ENCODE peak calls at places on chromosomes 1 and 21, in five cellular contexts. One of them, this sample, is unnamed.

GRCh38 chr1:227883641-227884301 is 64.0 kb downstream of the WNT9A start:
- DNase-seq in amygdala: no peak
- DNase-seq in sciatic nerve: no peak
- DNase-seq in EL: no peak
- DNase-seq in CD4-positive, alpha-beta T cell: no peak
- DNase-seq in this sample: no peak

GRCh38 chr1:206772228-206773002 is at the start of gene IL10:
- DNase-seq in CD4-positive, alpha-beta T cell: no peak
- DNase-seq in sciatic nerve: no peak
- DNase-seq in amygdala: no peak
- DNase-seq in EL: no peak
- DNase-seq in this sample: no peak

GRCh38 chr1:110393691-110394564 is 3.1 kb upstream of the SLC16A4 start:
- DNase-seq in EL: peak; percentile 83
- DNase-seq in amygdala: no peak
- DNase-seq in sciatic nerve: no peak
- DNase-seq in CD4-positive, alpha-beta T cell: no peak
- DNase-seq in this sample: no peak

GRCh38 chr21:32819702-32820101 is 48.1 kb upstream of the PAXBP1 start:
- DNase-seq in CD4-positive, alpha-beta T cell: no peak
- DNase-seq in sciatic nerve: no peak
- DNase-seq in amygdala: no peak
- DNase-seq in EL: peak; percentile 65
- DNase-seq in this sample: no peak

GRCh38 chr1:229694053-229694693 is 68.1 kb downstream of the URB2 start:
- DNase-seq in sciatic nerve: peak; percentile 77
- DNase-seq in amygdala: peak; percentile 5
- DNase-seq in CD4-positive, alpha-beta T cell: no peak
- DNase-seq in EL: peak; percentile 67
- DNase-seq in this sample: no peak

GRCh38 chr21:33817663-33818433 is 97.8 kb downstream of the ATP5PO start:
- DNase-seq in amygdala: no peak
- DNase-seq in EL: peak; percentile 28
- DNase-seq in sciatic nerve: peak; percentile 42
- DNase-seq in CD4-positive, alpha-beta T cell: no peak
- DNase-seq in this sample: no peak

GRCh38 chr1:193434319-193434718 is 247.9 kb upstream of the B3GALT2 start:
- DNase-seq in CD4-positive, alpha-beta T cell: no peak
- DNase-seq in EL: peak; percentile 45
- DNase-seq in amygdala: no peak
- DNase-seq in sciatic nerve: no peak
- DNase-seq in this sample: no peak

GRCh38 chr21:32597205-32597604 is 11.9 kb upstream of the TCP10L start:
- DNase-seq in CD4-positive, alpha-beta T cell: no peak
- DNase-seq in amygdala: no peak
- DNase-seq in sciatic nerve: no peak
- DNase-seq in EL: peak; percentile 90
- DNase-seq in this sample: no peak

GRCh38 chr1:230073371-230074035 is 6.5 kb downstream of the GALNT2 start:
- DNase-seq in CD4-positive, alpha-beta T cell: no peak
- DNase-seq in amygdala: no peak
- DNase-seq in sciatic nerve: no peak
- DNase-seq in EL: peak; percentile 86
- DNase-seq in this sample: no peak

GRCh38 chr1:8154621-8155052 is 128.5 kb upstream of the ERRFI1 start:
- DNase-seq in amygdala: no peak
- DNase-seq in sciatic nerve: no peak
- DNase-seq in EL: no peak
- DNase-seq in CD4-positive, alpha-beta T cell: no peak
- DNase-seq in this sample: no peak

GRCh38 chr1:44034976-44035716 is 3.9 kb upstream of the SLC6A9 start:
- DNase-seq in EL: no peak
- DNase-seq in CD4-positive, alpha-beta T cell: no peak
- DNase-seq in amygdala: no peak
- DNase-seq in sciatic nerve: no peak
- DNase-seq in this sample: no peak

GRCh38 chr1:11842154-11843041 is 5.2 kb downstream of the NPPA start:
- DNase-seq in amygdala: no peak
- DNase-seq in CD4-positive, alpha-beta T cell: no peak
- DNase-seq in EL: peak; percentile 37
- DNase-seq in sciatic nerve: no peak
- DNase-seq in this sample: no peak

GRCh38 chr1:165369255-165369848 is 12.8 kb upstream of the LMX1A start:
- DNase-seq in CD4-positive, alpha-beta T cell: peak; percentile 43
- DNase-seq in sciatic nerve: peak; percentile 80
- DNase-seq in amygdala: no peak
- DNase-seq in EL: peak; percentile 41
- DNase-seq in this sample: no peak

GRCh38 chr1:178267646-178268094 is 173.8 kb downstream of the RASAL2 start:
- DNase-seq in sciatic nerve: no peak
- DNase-seq in CD4-positive, alpha-beta T cell: no peak
- DNase-seq in amygdala: no peak
- DNase-seq in EL: peak; percentile 79
- DNase-seq in this sample: no peak

GRCh38 chr1:245698860-245699259 is 544.1 kb downstream of the KIF26B start:
- DNase-seq in CD4-positive, alpha-beta T cell: no peak
- DNase-seq in EL: no peak
- DNase-seq in sciatic nerve: no peak
- DNase-seq in amygdala: no peak
- DNase-seq in this sample: no peak

GRCh38 chr21:30268608-30269197 is 14.0 kb downstream of the KRTAP24-1 start:
- DNase-seq in sciatic nerve: no peak
- DNase-seq in CD4-positive, alpha-beta T cell: no peak
- DNase-seq in EL: no peak
- DNase-seq in amygdala: no peak
- DNase-seq in this sample: no peak

GRCh38 chr1:201260648-201261311 is 22.5 kb upstream of the PKP1 start:
- DNase-seq in amygdala: no peak
- DNase-seq in CD4-positive, alpha-beta T cell: no peak
- DNase-seq in EL: no peak
- DNase-seq in sciatic nerve: no peak
- DNase-seq in this sample: no peak

GRCh38 chr1:73556270-73556669 is 641.7 kb downstream of the LRRIQ3 start:
- DNase-seq in EL: no peak
- DNase-seq in amygdala: no peak
- DNase-seq in CD4-positive, alpha-beta T cell: no peak
- DNase-seq in sciatic nerve: no peak
- DNase-seq in this sample: no peak

GRCh38 chr21:26170471-26171309 is at the start of gene APP:
- DNase-seq in CD4-positive, alpha-beta T cell: peak; percentile 87
- DNase-seq in EL: peak; percentile 78
- DNase-seq in amygdala: peak; percentile 77
- DNase-seq in sciatic nerve: peak; percentile 93
- DNase-seq in this sample: no peak

GRCh38 chr1:78676347-78676982 is 26.8 kb downstream of the IFI44 start:
- DNase-seq in sciatic nerve: peak; percentile 69
- DNase-seq in amygdala: no peak
- DNase-seq in EL: peak; percentile 70
- DNase-seq in CD4-positive, alpha-beta T cell: peak; percentile 43
- DNase-seq in this sample: no peak

GRCh38 chr1:6848816-6849215 is 63.6 kb downstream of the CAMTA1 start:
- DNase-seq in EL: no peak
- DNase-seq in CD4-positive, alpha-beta T cell: no peak
- DNase-seq in sciatic nerve: no peak
- DNase-seq in amygdala: no peak
- DNase-seq in this sample: no peak

GRCh38 chr1:17243274-17243673 is 5.6 kb upstream of the PADI3 start:
- DNase-seq in sciatic nerve: no peak
- DNase-seq in EL: no peak
- DNase-seq in CD4-positive, alpha-beta T cell: no peak
- DNase-seq in amygdala: no peak
- DNase-seq in this sample: no peak

GRCh38 chr1:1359668-1360468 is 1.5 kb upstream of the MXRA8 start:
- DNase-seq in sciatic nerve: peak; percentile 91
- DNase-seq in EL: peak; percentile 65
- DNase-seq in CD4-positive, alpha-beta T cell: no peak
- DNase-seq in amygdala: no peak
- DNase-seq in this sample: no peak

GRCh38 chr1:118201524-118201923 is 16.5 kb upstream of the SPAG17 start:
- DNase-seq in sciatic nerve: no peak
- DNase-seq in amygdala: no peak
- DNase-seq in EL: no peak
- DNase-seq in CD4-positive, alpha-beta T cell: no peak
- DNase-seq in this sample: no peak

GRCh38 chr1:169160845-169161511 is 54.5 kb downstream of the ATP1B1 start:
- DNase-seq in amygdala: no peak
- DNase-seq in EL: no peak
- DNase-seq in sciatic nerve: no peak
- DNase-seq in CD4-positive, alpha-beta T cell: no peak
- DNase-seq in this sample: no peak

GRCh38 chr1:180343931-180344406 is 113.9 kb downstream of the LHX4 start:
- DNase-seq in EL: peak; percentile 23
- DNase-seq in amygdala: no peak
- DNase-seq in CD4-positive, alpha-beta T cell: no peak
- DNase-seq in sciatic nerve: no peak
- DNase-seq in this sample: no peak

GRCh38 chr1:206000641-206001339 is 2.4 kb downstream of the RAB7B start:
- DNase-seq in sciatic nerve: peak; percentile 38
- DNase-seq in CD4-positive, alpha-beta T cell: no peak
- DNase-seq in EL: peak; percentile 31
- DNase-seq in amygdala: no peak
- DNase-seq in this sample: no peak

GRCh38 chr1:169527461-169528213 is 41.9 kb upstream of the SLC19A2 start:
- DNase-seq in EL: no peak
- DNase-seq in sciatic nerve: no peak
- DNase-seq in CD4-positive, alpha-beta T cell: no peak
- DNase-seq in amygdala: no peak
- DNase-seq in this sample: no peak

GRCh38 chr21:17270234-17270633 is 242.6 kb upstream of the CXADR start:
- DNase-seq in CD4-positive, alpha-beta T cell: no peak
- DNase-seq in EL: peak; percentile 20
- DNase-seq in amygdala: no peak
- DNase-seq in sciatic nerve: no peak
- DNase-seq in this sample: peak; percentile 6

GRCh38 chr1:89781494-89782126 is 39.2 kb upstream of the LRRC8D start:
- DNase-seq in sciatic nerve: no peak
- DNase-seq in CD4-positive, alpha-beta T cell: peak; percentile 25
- DNase-seq in amygdala: no peak
- DNase-seq in EL: no peak
- DNase-seq in this sample: no peak

GRCh38 chr1:12206792-12207424 is 22.9 kb upstream of the VPS13D start:
- DNase-seq in sciatic nerve: no peak
- DNase-seq in amygdala: no peak
- DNase-seq in CD4-positive, alpha-beta T cell: no peak
- DNase-seq in EL: no peak
- DNase-seq in this sample: no peak